ENCODE peak calls at places on chromosomes 3 and 15, in seven cellular contexts. One of them, this sample, is unnamed. For H3K36me3, the result is how much of the 10 kb centered on the place peaks cover.

GRCh38 chr3:188323067-188323842 is 169.3 kb downstream of the LPP start:
- DNase-seq in adrenal gland: peak
- DNase-seq in CD8-positive, alpha-beta memory T cell: peak
- DNase-seq in aorta: no peak
- DNase-seq in cardiac muscle cell: no peak
- DNase-seq in heart left ventricle: no peak
- DNase-seq in tibial artery: no peak
- DNase-seq in this sample: no peak

GRCh38 chr3:194871143-194871863 is 185.6 kb downstream of the FAM43A start:
- DNase-seq in adrenal gland: peak
- DNase-seq in CD8-positive, alpha-beta memory T cell: no peak
- DNase-seq in aorta: peak
- DNase-seq in cardiac muscle cell: peak
- DNase-seq in heart left ventricle: peak
- DNase-seq in tibial artery: peak
- DNase-seq in this sample: peak

GRCh38 chr3:39911465-39912309 is 102.3 kb downstream of the MYRIP start:
- DNase-seq in adrenal gland: no peak
- DNase-seq in CD8-positive, alpha-beta memory T cell: no peak
- DNase-seq in aorta: no peak
- DNase-seq in cardiac muscle cell: peak
- DNase-seq in heart left ventricle: no peak
- DNase-seq in tibial artery: no peak
- DNase-seq in this sample: no peak

GRCh38 chr3:140593766-140594165 is 84.1 kb upstream of the TRIM42 start:
- DNase-seq in adrenal gland: no peak
- DNase-seq in CD8-positive, alpha-beta memory T cell: no peak
- DNase-seq in aorta: no peak
- DNase-seq in cardiac muscle cell: no peak
- DNase-seq in heart left ventricle: no peak
- DNase-seq in tibial artery: no peak
- DNase-seq in this sample: no peak

GRCh38 chr3:126474498-126475410 is 937 bp downstream of the ZXDC start:
- DNase-seq in adrenal gland: peak
- DNase-seq in CD8-positive, alpha-beta memory T cell: peak
- DNase-seq in aorta: peak
- DNase-seq in cardiac muscle cell: peak
- DNase-seq in heart left ventricle: peak
- DNase-seq in tibial artery: peak
- DNase-seq in this sample: no peak

GRCh38 chr3:138078901-138079344 is 36.5 kb downstream of the DZIP1L start:
- DNase-seq in adrenal gland: peak
- DNase-seq in CD8-positive, alpha-beta memory T cell: no peak
- DNase-seq in aorta: no peak
- DNase-seq in cardiac muscle cell: peak
- DNase-seq in heart left ventricle: no peak
- DNase-seq in tibial artery: no peak
- DNase-seq in this sample: no peak

GRCh38 chr3:151282921-151283320 is 4.6 kb upstream of the P2RY14 start:
- DNase-seq in adrenal gland: no peak
- DNase-seq in CD8-positive, alpha-beta memory T cell: peak
- DNase-seq in aorta: no peak
- DNase-seq in cardiac muscle cell: peak
- DNase-seq in heart left ventricle: no peak
- DNase-seq in tibial artery: no peak
- DNase-seq in this sample: no peak

GRCh38 chr15:79629687-79630086 is 197.6 kb downstream of the MINAR1 start:
- DNase-seq in adrenal gland: peak
- DNase-seq in CD8-positive, alpha-beta memory T cell: no peak
- DNase-seq in aorta: no peak
- DNase-seq in cardiac muscle cell: peak
- DNase-seq in heart left ventricle: peak
- DNase-seq in tibial artery: no peak
- DNase-seq in this sample: no peak

GRCh38 chr3:162196964-162197363 is 700.4 kb downstream of the OTOL1 start:
- DNase-seq in adrenal gland: no peak
- DNase-seq in CD8-positive, alpha-beta memory T cell: no peak
- DNase-seq in aorta: no peak
- DNase-seq in cardiac muscle cell: no peak
- DNase-seq in heart left ventricle: no peak
- DNase-seq in tibial artery: no peak
- DNase-seq in this sample: no peak

GRCh38 chr3:144295619-144296018 is 324.0 kb downstream of the DIPK2A start:
- DNase-seq in adrenal gland: no peak
- DNase-seq in CD8-positive, alpha-beta memory T cell: no peak
- DNase-seq in aorta: no peak
- DNase-seq in cardiac muscle cell: no peak
- DNase-seq in heart left ventricle: no peak
- DNase-seq in tibial artery: no peak
- DNase-seq in this sample: no peak
- H3K27ac ChIP-seq in adrenal gland: no peak
- H3K27ac ChIP-seq in CD8-positive, alpha-beta memory T cell: no peak
- H3K27ac ChIP-seq in aorta: no peak
- H3K27ac ChIP-seq in cardiac muscle cell: no peak
- H3K27ac ChIP-seq in heart left ventricle: no peak
- H3K27ac ChIP-seq in tibial artery: no peak
- H3K27ac ChIP-seq in this sample: no peak

DNA sequence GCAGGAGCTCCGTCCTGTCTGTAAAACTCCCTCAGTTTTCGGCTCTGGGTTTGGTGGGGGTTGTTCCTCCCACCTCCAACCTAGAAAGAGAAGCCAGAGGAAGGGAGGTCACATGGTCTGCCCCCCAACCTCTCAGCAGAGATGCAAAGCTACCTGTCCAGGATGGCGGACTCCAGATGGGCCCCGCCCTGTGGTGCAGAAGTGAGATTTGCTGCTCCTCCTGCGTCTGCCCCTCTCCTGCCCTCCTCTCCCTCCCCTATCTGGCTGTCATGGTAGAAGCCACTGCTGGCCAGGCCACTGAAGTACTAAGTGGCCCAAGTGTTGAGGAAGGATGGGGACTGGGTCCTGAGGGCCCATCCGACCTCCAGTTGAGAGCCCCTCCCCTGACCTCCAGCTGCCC is 2.1 kb upstream of the SEMA3B start:
- DNase-seq in adrenal gland: no peak
- DNase-seq in CD8-positive, alpha-beta memory T cell: no peak
- DNase-seq in aorta: no peak
- DNase-seq in cardiac muscle cell: no peak
- DNase-seq in heart left ventricle: no peak
- DNase-seq in tibial artery: no peak
- DNase-seq in this sample: no peak
- H3K4me3 ChIP-seq in adrenal gland: no peak
- H3K4me3 ChIP-seq in CD8-positive, alpha-beta memory T cell: no peak
- H3K4me3 ChIP-seq in aorta: peak
- H3K4me3 ChIP-seq in cardiac muscle cell: peak
- H3K4me3 ChIP-seq in heart left ventricle: peak
- H3K4me3 ChIP-seq in tibial artery: peak
- H3K4me3 ChIP-seq in this sample: peak

GRCh38 chr15:63703641-63704040 is 106.5 kb downstream of the FBXL22 start:
- DNase-seq in adrenal gland: no peak
- DNase-seq in CD8-positive, alpha-beta memory T cell: no peak
- DNase-seq in aorta: no peak
- DNase-seq in cardiac muscle cell: no peak
- DNase-seq in heart left ventricle: no peak
- DNase-seq in tibial artery: no peak
- DNase-seq in this sample: no peak

GRCh38 chr15:63712828-63713520 is 115.8 kb downstream of the FBXL22 start:
- DNase-seq in adrenal gland: no peak
- DNase-seq in CD8-positive, alpha-beta memory T cell: no peak
- DNase-seq in aorta: no peak
- DNase-seq in cardiac muscle cell: no peak
- DNase-seq in heart left ventricle: no peak
- DNase-seq in tibial artery: no peak
- DNase-seq in this sample: no peak

GRCh38 chr15:63708141-63708772 is 111.1 kb downstream of the FBXL22 start:
- DNase-seq in adrenal gland: no peak
- DNase-seq in CD8-positive, alpha-beta memory T cell: peak
- DNase-seq in aorta: no peak
- DNase-seq in cardiac muscle cell: peak
- DNase-seq in heart left ventricle: no peak
- DNase-seq in tibial artery: no peak
- DNase-seq in this sample: no peak

GRCh38 chr15:63709365-63709764 is 112.2 kb downstream of the FBXL22 start:
- DNase-seq in adrenal gland: no peak
- DNase-seq in CD8-positive, alpha-beta memory T cell: no peak
- DNase-seq in aorta: no peak
- DNase-seq in cardiac muscle cell: no peak
- DNase-seq in heart left ventricle: no peak
- DNase-seq in tibial artery: no peak
- DNase-seq in this sample: no peak
- H3K36me3 ChIP-seq in adrenal gland: under half
- H3K36me3 ChIP-seq in CD8-positive, alpha-beta memory T cell: under half
- H3K36me3 ChIP-seq in aorta: under half
- H3K36me3 ChIP-seq in cardiac muscle cell: half or more
- H3K36me3 ChIP-seq in heart left ventricle: under half
- H3K36me3 ChIP-seq in tibial artery: half or more
- H3K36me3 ChIP-seq in this sample: under half

GRCh38 chr3:46206284-46206683 is 1.8 kb downstream of the CCR1 start:
- DNase-seq in adrenal gland: no peak
- DNase-seq in CD8-positive, alpha-beta memory T cell: no peak
- DNase-seq in aorta: no peak
- DNase-seq in cardiac muscle cell: no peak
- DNase-seq in heart left ventricle: no peak
- DNase-seq in tibial artery: no peak
- DNase-seq in this sample: no peak
- H3K27ac ChIP-seq in adrenal gland: peak
- H3K27ac ChIP-seq in CD8-positive, alpha-beta memory T cell: no peak
- H3K27ac ChIP-seq in aorta: no peak
- H3K27ac ChIP-seq in cardiac muscle cell: no peak
- H3K27ac ChIP-seq in heart left ventricle: peak
- H3K27ac ChIP-seq in tibial artery: no peak
- H3K27ac ChIP-seq in this sample: peak

DNA sequence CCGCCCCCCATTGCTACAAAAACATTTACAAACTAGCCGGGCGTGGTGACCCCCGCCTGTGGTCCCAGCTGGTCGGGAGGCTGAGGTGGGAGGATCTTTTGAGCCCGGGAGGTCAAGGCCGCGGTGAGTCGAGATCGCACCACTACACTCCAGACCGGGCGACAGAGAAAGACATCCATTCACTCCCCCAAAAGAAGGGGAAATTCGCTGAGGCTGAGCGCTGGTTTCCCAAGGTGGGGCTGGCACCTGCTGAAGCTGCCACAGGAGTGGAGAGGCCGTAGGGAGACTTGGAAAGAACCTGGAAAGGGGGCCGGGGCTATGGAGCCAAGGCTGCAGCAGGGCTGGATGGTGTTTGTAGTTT is 735 bp upstream of the CRTC3 start:
- DNase-seq in adrenal gland: no peak
- DNase-seq in CD8-positive, alpha-beta memory T cell: no peak
- DNase-seq in aorta: no peak
- DNase-seq in cardiac muscle cell: no peak
- DNase-seq in heart left ventricle: no peak
- DNase-seq in tibial artery: no peak
- DNase-seq in this sample: no peak
- H3K4me3 ChIP-seq in adrenal gland: no peak
- H3K4me3 ChIP-seq in CD8-positive, alpha-beta memory T cell: peak
- H3K4me3 ChIP-seq in aorta: no peak
- H3K4me3 ChIP-seq in cardiac muscle cell: no peak
- H3K4me3 ChIP-seq in heart left ventricle: peak
- H3K4me3 ChIP-seq in tibial artery: peak
- H3K4me3 ChIP-seq in this sample: peak

DNA sequence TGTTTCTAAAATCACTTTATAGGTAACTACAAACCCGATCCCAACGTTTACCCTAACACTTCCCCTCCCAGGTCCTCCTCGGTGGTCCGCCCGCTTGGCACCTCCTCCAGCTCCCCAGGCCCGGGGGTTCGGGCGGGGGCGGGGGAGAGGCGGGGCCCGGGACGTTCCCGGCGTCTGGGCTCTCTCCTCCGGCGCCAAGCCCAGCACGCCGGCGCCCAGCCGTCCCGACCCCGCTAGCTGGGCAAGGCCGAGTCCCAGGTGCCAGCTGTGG is 548 bp downstream of the CGGBP1 start:
- DNase-seq in adrenal gland: no peak
- DNase-seq in CD8-positive, alpha-beta memory T cell: no peak
- DNase-seq in aorta: no peak
- DNase-seq in cardiac muscle cell: no peak
- DNase-seq in heart left ventricle: no peak
- DNase-seq in tibial artery: no peak
- DNase-seq in this sample: peak
- H3K36me3 ChIP-seq in adrenal gland: under half
- H3K36me3 ChIP-seq in CD8-positive, alpha-beta memory T cell: under half
- H3K36me3 ChIP-seq in aorta: under half
- H3K36me3 ChIP-seq in cardiac muscle cell: under half
- H3K36me3 ChIP-seq in heart left ventricle: under half
- H3K36me3 ChIP-seq in tibial artery: under half
- H3K36me3 ChIP-seq in this sample: under half

GRCh38 chr3:12342151-12342550 is 53.3 kb downstream of the PPARG start:
- DNase-seq in adrenal gland: no peak
- DNase-seq in CD8-positive, alpha-beta memory T cell: no peak
- DNase-seq in aorta: no peak
- DNase-seq in cardiac muscle cell: peak
- DNase-seq in heart left ventricle: no peak
- DNase-seq in tibial artery: no peak
- DNase-seq in this sample: no peak
- H3K27ac ChIP-seq in adrenal gland: no peak
- H3K27ac ChIP-seq in CD8-positive, alpha-beta memory T cell: no peak
- H3K27ac ChIP-seq in aorta: no peak
- H3K27ac ChIP-seq in cardiac muscle cell: no peak
- H3K27ac ChIP-seq in heart left ventricle: no peak
- H3K27ac ChIP-seq in tibial artery: no peak
- H3K27ac ChIP-seq in this sample: no peak

This sample was measured in tibial nerve.